ENCODE peak calls at places on chromosomes 3 and 15, in eight cellular contexts. U is WTC11, O is M059J, C is left ventricle myocardium inferior, S is H9, Y is dermis microvascular lymphatic vessel endothelial cell, F is RKO, X is activated gamma-delta T cell treated with Interleukin-2 at 50 U/mL for 16 hours. P is an unnamed sample.

GRCh38 chr15:49848824-49849209 is 228.0 kb downstream of the DTWD1 start:
- DNase-seq in U (no peak), O (no peak), C (no peak), S (no peak), Y (no peak), F (no peak), X (no peak), P (no peak)

GRCh38 chr3:139937674-139938279 is 2.8 kb downstream of the CLSTN2 start:
- DNase-seq in U (peak), O (peak), C (peak), S (no peak), Y (peak), F (peak), X (no peak), P (peak)

GRCh38 chr15:58590236-58590635 is 158.4 kb downstream of the LIPC start:
- DNase-seq in U (no peak), O (no peak), C (no peak), S (no peak), Y (no peak), F (no peak), X (no peak), P (no peak)

GRCh38 chr3:175199961-175200360 is 340.8 kb downstream of the NAALADL2 start:
- DNase-seq in U (no peak), O (peak), C (no peak), S (no peak), Y (no peak), F (no peak), X (no peak), P (no peak)

GRCh38 chr3:24128195-24129005 is 183.3 kb downstream of the NR1D2 start:
- DNase-seq in U (no peak), O (peak), C (no peak), S (no peak), Y (no peak), F (no peak), X (no peak), P (no peak)

GRCh38 chr3:53938645-53939044 is 47.0 kb upstream of the SELENOK start:
- DNase-seq in U (peak), O (peak), C (no peak), S (peak), Y (peak), F (peak), X (no peak), P (peak)

GRCh38 chr15:89899303-89899946 is 5.6 kb upstream of the AP3S2 start:
- DNase-seq in U (no peak), O (no peak), C (no peak), S (no peak), Y (no peak), F (no peak), X (no peak), P (no peak)

GRCh38 chr15:75712668-75713337 is at the start of gene CSPG4:
- DNase-seq in U (peak), O (peak), C (peak), S (peak), Y (no peak), F (no peak), X (no peak), P (no peak)

GRCh38 chr15:74400313-74400850 is 32.9 kb upstream of the CYP11A1 start:
- DNase-seq in U (no peak), O (peak), C (no peak), S (no peak), Y (no peak), F (no peak), X (peak), P (no peak)

GRCh38 chr15:90075420-90076289 is 26.6 kb downstream of the IDH2 start:
- DNase-seq in U (peak), O (no peak), C (no peak), S (peak), Y (no peak), F (no peak), X (no peak), P (no peak)

GRCh38 chr3:121651684-121652083 is 9.0 kb downstream of the HCLS1 start:
- DNase-seq in U (no peak), O (peak), C (no peak), S (no peak), Y (peak), F (no peak), X (no peak), P (no peak)

GRCh38 chr3:59821274-59821673 is 771.4 kb upstream of the CFAP20DC start:
- DNase-seq in U (no peak), O (no peak), C (no peak), S (no peak), Y (no peak), F (no peak), X (no peak), P (no peak)

P was measured in globus pallidus.